ENCODE peak calls at places on chromosomes 13 and 19, in seven cellular contexts. Q is K562, G is H7, B is brain microvascular endothelial cell, K is astrocyte, H is osteoblast, J is Peyer's patch. V is an unnamed sample.

GRCh38 chr19:51138549-51138979 is 3.5 kb upstream of the SIGLEC7 start:
- DNase-seq in Q (no peak), G (no peak), B (no peak), K (no peak), H (no peak), J (no peak), V (no peak)

GRCh38 chr19:33456845-33457220 is 64.8 kb downstream of the PEPD start:
- DNase-seq in Q (no peak), G (peak; percentile 33), B (no peak), K (no peak), H (peak; percentile 5), J (no peak), V (no peak)

GRCh38 chr13:69291292-69291906 is 816.2 kb upstream of the ATXN8OS start:
- DNase-seq in Q (no peak), G (no peak), B (no peak), K (no peak), H (no peak), J (no peak), V (no peak)

GRCh38 chr13:101390461-101390860 is 25.8 kb downstream of the NALCN start:
- DNase-seq in Q (no peak), G (no peak), B (no peak), K (peak; percentile 65), H (no peak), J (no peak), V (peak; percentile 53)

GRCh38 chr19:45171211-45171623 is 6.8 kb downstream of the TRAPPC6A start:
- DNase-seq in Q (peak; percentile 54), G (no peak), B (no peak), K (no peak), H (peak; percentile 47), J (no peak), V (no peak)

GRCh38 chr19:38359242-38360021 is 14.9 kb upstream of the PSMD8 start:
- DNase-seq in Q (no peak), G (no peak), B (no peak), K (no peak), H (peak; percentile 23), J (no peak), V (no peak)

GRCh38 chr13:30442854-30443379 is 20.6 kb downstream of the UBE2L5 start:
- DNase-seq in Q (no peak), G (no peak), B (no peak), K (no peak), H (no peak), J (no peak), V (no peak)

GRCh38 chr19:17762505-17763229 is 11.4 kb downstream of the FCHO1 start:
- DNase-seq in Q (peak; percentile 90), G (peak; percentile 95), B (peak; percentile 83), K (peak; percentile 79), H (peak; percentile 79), J (no peak), V (no peak)

GRCh38 chr19:58150328-58150921 is at the start of gene ZNF329:
- DNase-seq in Q (peak; percentile 94), G (peak; percentile 98), B (peak; percentile 76), K (peak; percentile 62), H (peak; percentile 99), J (peak; percentile 91), V (peak; percentile 23)

GRCh38 chr19:19458110-19458816 is 52.8 kb downstream of the GATAD2A start:
- DNase-seq in Q (no peak), G (no peak), B (no peak), K (no peak), H (no peak), J (peak; percentile 20), V (no peak)

GRCh38 chr19:35013047-35013819 is 13.1 kb downstream of the GRAMD1A start:
- DNase-seq in Q (peak; percentile 78), G (peak; percentile 99), B (peak; percentile 40), K (peak; percentile 19), H (peak; percentile 98), J (peak; percentile 85), V (no peak)

GRCh38 chr13:98824376-98825160 is 72.1 kb upstream of the SLC15A1 start:
- DNase-seq in Q (no peak), G (no peak), B (no peak), K (no peak), H (no peak), J (no peak), V (no peak)

GRCh38 chr13:98823442-98823841 is 71.0 kb upstream of the SLC15A1 start:
- DNase-seq in Q (no peak), G (no peak), B (no peak), K (no peak), H (no peak), J (no peak), V (no peak)

GRCh38 chr13:98826156-98826555 is 73.7 kb upstream of the SLC15A1 start:
- DNase-seq in Q (no peak), G (peak; percentile 32), B (no peak), K (no peak), H (no peak), J (no peak), V (no peak)

GRCh38 chr13:98827449-98827848 is 75.0 kb upstream of the SLC15A1 start:
- DNase-seq in Q (no peak), G (peak; percentile 51), B (no peak), K (no peak), H (no peak), J (no peak), V (no peak)

DNA sequence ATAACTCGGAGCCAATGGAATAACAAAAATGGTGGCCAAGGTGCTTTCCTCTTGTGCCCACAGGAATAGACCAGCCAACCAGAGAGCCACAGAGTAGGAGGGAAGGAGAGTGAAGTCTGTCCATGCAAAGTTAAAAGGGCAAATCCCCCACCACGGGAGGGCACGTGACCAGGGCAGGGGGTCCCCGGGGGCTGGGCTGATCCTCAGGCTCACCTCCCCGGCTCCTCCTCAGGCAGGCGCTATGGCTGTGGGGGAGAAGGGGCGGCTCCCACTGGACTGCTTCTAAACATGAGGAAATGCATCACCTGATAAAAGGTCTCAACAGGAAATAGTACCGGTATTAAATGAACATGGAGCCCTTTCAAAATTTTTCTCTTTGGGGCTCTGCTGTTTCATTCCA is 73.2 kb upstream of the SLC15A1 start:
- DNase-seq in Q (no peak), G (peak; percentile 66), B (no peak), K (no peak), H (no peak), J (no peak), V (no peak)
- H3K36me3 ChIP-seq in Q (peaks cover 41% of the 10 kb centered on the region), G (no peaks in the 10 kb centered on the region), B (peaks cover 15% of the 10 kb centered on the region), K (peaks cover 3% of the 10 kb centered on the region), H (no peaks in the 10 kb centered on the region), J (peaks cover 40% of the 10 kb centered on the region), V (no peaks in the 10 kb centered on the region)

DNA sequence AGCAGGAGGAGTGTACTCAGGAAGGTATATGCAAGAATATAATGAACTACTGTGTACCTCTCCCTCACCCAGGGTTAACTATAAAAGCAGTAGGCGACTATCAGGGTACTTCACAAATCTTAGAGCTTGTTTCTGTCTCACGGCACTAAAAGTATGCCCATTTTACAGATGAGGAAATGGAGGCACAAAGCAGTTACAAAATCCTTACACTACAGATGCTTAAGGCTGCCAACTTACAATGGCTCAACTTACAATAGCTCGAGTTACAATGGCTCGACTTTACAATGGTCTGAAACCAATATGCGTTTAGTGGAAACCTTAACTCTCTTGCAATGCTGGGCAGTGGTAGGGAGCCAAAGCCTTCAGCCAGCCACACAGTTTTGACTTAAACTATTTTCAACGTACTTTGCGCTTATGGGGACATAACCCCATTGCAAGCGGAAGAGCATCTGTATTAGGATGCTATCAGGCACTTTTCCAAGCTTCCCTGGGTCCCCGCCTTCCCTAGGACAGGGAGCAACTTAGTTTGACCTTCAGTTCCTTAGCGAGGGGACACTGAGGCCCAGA is 4.1 kb downstream of the FCER2 start:
- DNase-seq in Q (no peak), G (no peak), B (no peak), K (no peak), H (peak; percentile 80), J (no peak), V (no peak)
- H3K4me3 ChIP-seq in Q (no peak overlapping the region), G (no peak overlapping the region), B (no peak overlapping the region), K (no peak overlapping the region), H (no peak overlapping the region), J (no peak overlapping the region), V (no peak overlapping the region)

GRCh38 chr19:12581100-12581499 is 29.5 kb downstream of the ZNF490 start:
- DNase-seq in Q (no peak), G (no peak), B (no peak), K (no peak), H (no peak), J (no peak), V (no peak)

GRCh38 chr19:12580180-12580694 is 29.0 kb upstream of the ZNF564 start:
- DNase-seq in Q (no peak), G (no peak), B (peak; percentile 16), K (peak; percentile 76), H (no peak), J (no peak), V (no peak)

GRCh38 chr19:12574036-12574435 is 22.8 kb upstream of the ZNF564 start:
- DNase-seq in Q (no peak), G (no peak), B (no peak), K (no peak), H (no peak), J (no peak), V (no peak)

DNA sequence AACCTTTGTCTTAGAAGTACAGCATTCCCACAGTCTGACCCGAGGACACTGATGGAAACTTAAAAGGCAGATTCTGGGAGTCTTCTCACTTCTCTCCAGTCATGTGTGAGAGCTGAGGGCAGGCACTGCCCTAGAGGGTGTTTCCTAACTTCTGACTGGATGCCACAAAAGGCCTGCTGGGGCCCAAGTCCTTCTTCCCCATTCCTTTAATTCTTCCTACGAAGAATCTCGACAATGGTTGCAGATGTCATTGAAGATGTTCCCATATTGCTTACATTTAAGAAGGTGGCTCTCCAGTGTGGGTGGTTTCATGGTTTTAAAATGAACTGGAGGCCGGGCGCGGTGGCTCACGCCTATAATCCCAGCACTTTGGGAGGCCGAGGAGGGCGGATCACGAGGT is 27.4 kb upstream of the ZNF564 start:
- DNase-seq in Q (no peak), G (no peak), B (no peak), K (no peak), H (no peak), J (no peak), V (no peak)
- H3K36me3 ChIP-seq in Q (peaks cover 19% of the 10 kb centered on the region), G (peaks cover 14% of the 10 kb centered on the region), B (peaks cover 30% of the 10 kb centered on the region), K (peaks cover 20% of the 10 kb centered on the region), H (peaks cover 35% of the 10 kb centered on the region), J (peaks cover 47% of the 10 kb centered on the region), V (peaks cover 9% of the 10 kb centered on the region)

GRCh38 chr13:97515643-97516042 is 81.7 kb downstream of the RAP2A start:
- DNase-seq in Q (no peak), G (peak; percentile 38), B (no peak), K (no peak), H (no peak), J (no peak), V (no peak)
- H3K4me3 ChIP-seq in Q (no peak overlapping the region), G (no peak overlapping the region), B (no peak overlapping the region), K (no peak overlapping the region), H (no peak overlapping the region), J (no peak overlapping the region), V (no peak overlapping the region)

V was measured in BJ.